ENCODE peak calls at places on chromosomes 12 and 14, in seven cellular contexts. One of them, this sample, is unnamed. For H3K4me1, the result is how much of the 10 kb centered on the place peaks cover.

GRCh38 chr14:105180598-105181528 is at the start of gene NUDT14:
- DNase-seq in upper lobe of left lung: peak
- DNase-seq in heart left ventricle: no peak
- DNase-seq in IMR-90: peak
- DNase-seq in sigmoid colon: no peak
- DNase-seq in prostate gland: peak
- DNase-seq in stomach: peak
- DNase-seq in this sample: peak

GRCh38 chr12:115623275-115623674 is 654.2 kb downstream of the MED13L start:
- DNase-seq in upper lobe of left lung: no peak
- DNase-seq in prostate gland: no peak
- DNase-seq in IMR-90: no peak
- DNase-seq in stomach: no peak
- DNase-seq in sigmoid colon: no peak
- DNase-seq in heart left ventricle: no peak
- DNase-seq in this sample: no peak

GRCh38 chr14:91899777-91900176 is 32.4 kb upstream of the TC2N start:
- DNase-seq in stomach: no peak
- DNase-seq in heart left ventricle: no peak
- DNase-seq in upper lobe of left lung: no peak
- DNase-seq in sigmoid colon: no peak
- DNase-seq in IMR-90: no peak
- DNase-seq in prostate gland: no peak
- DNase-seq in this sample: no peak

GRCh38 chr14:102749833-102750775 is 27.1 kb upstream of the TRAF3 start:
- DNase-seq in sigmoid colon: no peak
- DNase-seq in heart left ventricle: no peak
- DNase-seq in IMR-90: no peak
- DNase-seq in prostate gland: no peak
- DNase-seq in upper lobe of left lung: no peak
- DNase-seq in stomach: no peak
- DNase-seq in this sample: peak

GRCh38 chr14:31936100-31936499 is 141.0 kb upstream of the ARHGAP5 start:
- DNase-seq in sigmoid colon: no peak
- DNase-seq in prostate gland: no peak
- DNase-seq in stomach: no peak
- DNase-seq in heart left ventricle: no peak
- DNase-seq in upper lobe of left lung: no peak
- DNase-seq in IMR-90: peak
- DNase-seq in this sample: no peak

GRCh38 chr12:69101505-69101904 is 137.9 kb upstream of the CPSF6 start:
- DNase-seq in upper lobe of left lung: no peak
- DNase-seq in IMR-90: no peak
- DNase-seq in heart left ventricle: no peak
- DNase-seq in prostate gland: no peak
- DNase-seq in sigmoid colon: no peak
- DNase-seq in stomach: no peak
- DNase-seq in this sample: peak

GRCh38 chr12:29732211-29732992 is 51.3 kb downstream of the TMTC1 start:
- DNase-seq in stomach: no peak
- DNase-seq in sigmoid colon: no peak
- DNase-seq in prostate gland: no peak
- DNase-seq in heart left ventricle: no peak
- DNase-seq in upper lobe of left lung: no peak
- DNase-seq in IMR-90: no peak
- DNase-seq in this sample: no peak

GRCh38 chr14:96085369-96085768 is 46.2 kb downstream of the C14orf132 start:
- DNase-seq in prostate gland: no peak
- DNase-seq in IMR-90: no peak
- DNase-seq in heart left ventricle: no peak
- DNase-seq in upper lobe of left lung: no peak
- DNase-seq in stomach: no peak
- DNase-seq in sigmoid colon: peak
- DNase-seq in this sample: no peak

GRCh38 chr14:94110552-94111181 is at the start of gene IFI27:
- DNase-seq in prostate gland: no peak
- DNase-seq in sigmoid colon: peak
- DNase-seq in upper lobe of left lung: peak
- DNase-seq in heart left ventricle: peak
- DNase-seq in stomach: peak
- DNase-seq in IMR-90: peak
- DNase-seq in this sample: peak

GRCh38 chr12:27460471-27460978 is 14.0 kb downstream of the SMCO2 start:
- DNase-seq in stomach: no peak
- DNase-seq in IMR-90: peak
- DNase-seq in heart left ventricle: no peak
- DNase-seq in prostate gland: no peak
- DNase-seq in upper lobe of left lung: no peak
- DNase-seq in sigmoid colon: no peak
- DNase-seq in this sample: no peak

GRCh38 chr12:52871291-52871961 is 22.6 kb upstream of the KRT78 start:
- DNase-seq in stomach: peak
- DNase-seq in upper lobe of left lung: no peak
- DNase-seq in sigmoid colon: no peak
- DNase-seq in prostate gland: no peak
- DNase-seq in heart left ventricle: no peak
- DNase-seq in IMR-90: peak
- DNase-seq in this sample: no peak
- H3K4me1 ChIP-seq in stomach: half or more
- H3K4me1 ChIP-seq in upper lobe of left lung: under half
- H3K4me1 ChIP-seq in sigmoid colon: under half
- H3K4me1 ChIP-seq in prostate gland: under half
- H3K4me1 ChIP-seq in heart left ventricle: under half
- H3K4me1 ChIP-seq in IMR-90: under half
- H3K4me1 ChIP-seq in this sample: under half

GRCh38 chr12:49188916-49189367 is at the start of gene TUBA1A:
- DNase-seq in heart left ventricle: peak
- DNase-seq in prostate gland: peak
- DNase-seq in sigmoid colon: peak
- DNase-seq in stomach: peak
- DNase-seq in upper lobe of left lung: peak
- DNase-seq in IMR-90: peak
- DNase-seq in this sample: peak
- TF ChIP-seq POLR2A in heart left ventricle: peak
- TF ChIP-seq POLR2A in prostate gland: peak
- TF ChIP-seq POLR2A in sigmoid colon: peak
- TF ChIP-seq POLR2A in stomach: no peak
- TF ChIP-seq POLR2A in upper lobe of left lung: peak
- TF ChIP-seq POLR2A in IMR-90: peak
- TF ChIP-seq POLR2A in this sample: peak

GRCh38 chr12:3314306-3314663 is 176.7 kb upstream of the PRMT8 start:
- DNase-seq in stomach: no peak
- DNase-seq in heart left ventricle: no peak
- DNase-seq in prostate gland: no peak
- DNase-seq in upper lobe of left lung: no peak
- DNase-seq in IMR-90: no peak
- DNase-seq in sigmoid colon: no peak
- DNase-seq in this sample: no peak
- H3K4me1 ChIP-seq in stomach: under half
- H3K4me1 ChIP-seq in heart left ventricle: under half
- H3K4me1 ChIP-seq in prostate gland: under half
- H3K4me1 ChIP-seq in upper lobe of left lung: under half
- H3K4me1 ChIP-seq in IMR-90: under half
- H3K4me1 ChIP-seq in sigmoid colon: under half
- H3K4me1 ChIP-seq in this sample: under half

DNA sequence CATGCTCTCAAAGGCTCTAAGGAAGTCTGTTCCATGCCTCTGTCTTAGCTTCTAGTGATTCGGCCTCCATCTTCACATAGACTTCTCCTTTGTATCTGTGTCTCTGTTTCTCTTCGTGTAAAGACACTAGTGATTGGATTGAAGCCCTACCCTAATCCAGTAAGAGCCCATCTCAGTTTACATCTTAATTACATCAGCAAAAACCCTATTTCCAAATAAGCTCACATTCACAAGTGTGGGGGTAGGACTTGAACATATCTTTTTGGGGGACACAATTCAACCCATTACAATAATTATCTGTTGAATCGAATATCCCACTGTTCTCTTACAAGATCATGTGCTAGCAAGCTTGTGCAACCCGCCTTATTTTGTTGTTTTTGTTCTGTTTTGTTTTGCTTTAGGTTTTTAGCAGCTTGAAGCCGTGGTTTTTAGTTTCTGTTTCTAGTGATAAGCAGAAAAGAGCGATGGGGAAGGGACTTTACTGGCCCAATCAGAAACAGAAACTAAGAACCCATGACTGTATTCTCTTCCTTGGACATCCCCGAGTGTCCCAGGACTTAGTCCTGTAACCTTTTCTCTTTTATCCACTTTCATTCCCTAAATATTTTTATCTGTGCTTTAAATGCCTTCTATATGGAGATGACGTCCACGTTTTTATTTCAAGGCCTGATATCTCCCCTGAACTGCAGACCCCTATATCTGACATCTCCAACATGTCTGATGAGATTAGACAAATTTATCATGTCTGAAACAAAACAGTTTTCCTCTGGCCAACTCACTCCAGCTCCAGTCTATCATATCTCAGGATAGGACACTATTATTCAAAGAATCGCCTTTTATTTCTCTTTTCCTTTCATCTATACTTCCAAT is 353.0 kb downstream of the CCDC91 start:
- DNase-seq in prostate gland: no peak
- DNase-seq in sigmoid colon: no peak
- DNase-seq in heart left ventricle: no peak
- DNase-seq in upper lobe of left lung: no peak
- DNase-seq in IMR-90: no peak
- DNase-seq in stomach: no peak
- DNase-seq in this sample: no peak
- TF ChIP-seq POLR2A in prostate gland: no peak
- TF ChIP-seq POLR2A in sigmoid colon: no peak
- TF ChIP-seq POLR2A in heart left ventricle: no peak
- TF ChIP-seq POLR2A in upper lobe of left lung: no peak
- TF ChIP-seq POLR2A in IMR-90: no peak
- TF ChIP-seq POLR2A in stomach: no peak
- TF ChIP-seq POLR2A in this sample: no peak

DNA sequence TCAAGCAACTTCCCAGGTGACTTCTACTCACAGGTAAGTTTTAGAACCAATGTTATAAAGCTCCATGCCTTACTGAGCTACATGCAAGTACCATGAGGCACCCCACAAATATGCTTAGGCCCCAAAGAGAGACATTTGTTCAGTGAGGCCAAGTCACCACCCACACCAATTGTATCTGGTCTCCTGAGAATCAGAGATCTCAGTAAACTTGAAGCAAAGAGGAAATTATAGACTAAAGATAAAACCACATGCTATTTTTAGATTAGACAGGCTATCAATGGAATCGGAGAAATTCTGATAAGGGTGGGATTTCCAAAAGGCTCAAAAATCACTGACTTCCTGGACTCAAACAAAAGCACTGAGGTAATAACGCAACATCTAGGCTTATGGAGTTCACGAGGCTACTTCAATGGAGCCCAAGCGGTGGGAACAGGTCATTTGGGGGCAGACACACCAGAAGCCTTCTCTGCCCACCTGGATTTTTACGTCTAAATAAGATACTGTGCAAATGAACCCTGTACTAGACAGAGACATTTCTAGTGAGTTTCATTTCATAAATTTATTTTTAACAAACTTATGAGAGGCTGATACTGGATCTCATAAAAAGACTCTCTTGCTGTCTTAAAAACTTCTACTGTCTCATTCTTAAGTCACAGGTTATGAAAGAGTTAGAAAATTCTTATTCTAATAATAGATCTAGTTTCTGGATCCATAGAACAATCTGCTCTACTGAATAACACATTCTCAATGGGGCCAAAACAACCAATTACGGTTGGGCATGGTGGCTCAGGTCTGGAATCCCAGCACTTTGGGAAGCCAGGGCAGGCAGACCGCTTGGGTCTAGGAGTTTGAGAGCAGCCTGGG is 7.7 kb downstream of the SLC15A4 start:
- DNase-seq in upper lobe of left lung: no peak
- DNase-seq in heart left ventricle: no peak
- DNase-seq in prostate gland: no peak
- DNase-seq in IMR-90: no peak
- DNase-seq in stomach: no peak
- DNase-seq in sigmoid colon: peak
- DNase-seq in this sample: no peak
- H3K4me1 ChIP-seq in upper lobe of left lung: under half
- H3K4me1 ChIP-seq in heart left ventricle: under half
- H3K4me1 ChIP-seq in prostate gland: under half
- H3K4me1 ChIP-seq in IMR-90: under half
- H3K4me1 ChIP-seq in stomach: under half
- H3K4me1 ChIP-seq in sigmoid colon: under half
- H3K4me1 ChIP-seq in this sample: half or more

GRCh38 chr12:49033611-49034286 is 15.2 kb upstream of the PRKAG1 start:
- DNase-seq in prostate gland: no peak
- DNase-seq in heart left ventricle: no peak
- DNase-seq in IMR-90: no peak
- DNase-seq in upper lobe of left lung: no peak
- DNase-seq in stomach: no peak
- DNase-seq in sigmoid colon: no peak
- DNase-seq in this sample: no peak
- TF ChIP-seq POLR2A in prostate gland: no peak
- TF ChIP-seq POLR2A in heart left ventricle: no peak
- TF ChIP-seq POLR2A in IMR-90: no peak
- TF ChIP-seq POLR2A in upper lobe of left lung: no peak
- TF ChIP-seq POLR2A in stomach: no peak
- TF ChIP-seq POLR2A in sigmoid colon: no peak
- TF ChIP-seq POLR2A in this sample: no peak

This sample was measured in body of pancreas.